ENCODE peak calls at places on chromosomes 1 and 21, in five cellular contexts. A is effector memory CD8-positive, alpha-beta T cell; Q is Kasumi-1; E is activated naive CD8-positive, alpha-beta T cell treated with anti-CD3 and anti-CD28 coated beads for 36 hours; S is HFF-Myc. K is an unnamed sample.

GRCh38 chr1:61825398-61825797 is 83.1 kb downstream of the PATJ start:
- DNase-seq in A (no peak), E (no peak), S (no peak), Q (no peak), K (no peak)

GRCh38 chr1:37482004-37482785 is 7.8 kb downstream of the ZC3H12A start:
- DNase-seq in E (no peak), Q (no peak), A (no peak), S (no peak), K (no peak)

GRCh38 chr1:42777860-42778259 is 6.9 kb upstream of the TMEM269 start:
- DNase-seq in E (peak; percentile 25), Q (peak; percentile 72), A (no peak), S (no peak), K (peak; percentile 49)

GRCh38 chr1:208820600-208821232 is 576.5 kb upstream of the PLXNA2 start:
- DNase-seq in Q (no peak), S (no peak), A (no peak), E (no peak), K (no peak)

GRCh38 chr1:9551984-9552383 is 12.7 kb downstream of the SLC25A33 start:
- DNase-seq in Q (no peak), A (no peak), E (no peak), S (no peak), K (no peak)

GRCh38 chr1:40036574-40036973 is 4.0 kb upstream of the CAP1 start:
- DNase-seq in A (no peak), Q (peak; percentile 81), E (no peak), S (peak; percentile 27), K (peak; percentile 86)

GRCh38 chr1:77975386-77975785 is 3.5 kb downstream of the FUBP1 start:
- DNase-seq in Q (no peak), A (no peak), S (no peak), E (no peak), K (no peak)

GRCh38 chr1:30320581-30320890 is 402.8 kb downstream of the MATN1 start:
- DNase-seq in Q (no peak), S (no peak), E (no peak), A (no peak), K (no peak)

GRCh38 chr21:34307991-34308532 is 55.7 kb upstream of the KCNE2 start:
- DNase-seq in E (no peak), S (no peak), Q (no peak), A (no peak), K (no peak)

GRCh38 chr1:162389971-162390370 is 8.4 kb downstream of the C1orf226 start:
- DNase-seq in E (no peak), Q (no peak), S (no peak), A (no peak), K (no peak)

GRCh38 chr1:231931846-231932454 is 305.4 kb downstream of the DISC1 start:
- DNase-seq in A (peak; percentile 14), S (no peak), Q (peak; percentile 46), E (peak; percentile 26), K (no peak)

GRCh38 chr1:15950763-15951295 is 25.1 kb downstream of the ZBTB17 start:
- DNase-seq in E (peak; percentile 89), Q (no peak), A (no peak), S (no peak), K (peak; percentile 88)

GRCh38 chr1:52460686-52461085 is 56.3 kb downstream of the PRPF38A start:
- DNase-seq in E (no peak), A (no peak), S (no peak), Q (no peak), K (no peak)

GRCh38 chr1:225763815-225764548 is 13.6 kb upstream of the SRP9 start:
- DNase-seq in E (no peak), S (no peak), A (no peak), Q (no peak), K (peak; percentile 93)

GRCh38 chr1:30645807-30646206 is 77.6 kb downstream of the MATN1 start:
- DNase-seq in E (no peak), S (no peak), A (no peak), Q (no peak), K (no peak)

GRCh38 chr1:29236993-29237905 is 927 bp downstream of the PTPRU start:
- DNase-seq in A (no peak), E (peak; percentile 15), Q (no peak), S (no peak), K (peak; percentile 71)

GRCh38 chr1:26156285-26157038 is 2.4 kb upstream of the FAM110D start:
- DNase-seq in E (no peak), S (no peak), A (no peak), Q (peak; percentile 14), K (peak; percentile 66)

GRCh38 chr21:16821588-16821987 is 691.3 kb upstream of the CXADR start:
- DNase-seq in A (no peak), S (no peak), E (no peak), Q (no peak), K (no peak)

GRCh38 chr1:193539731-193540459 is 353.5 kb upstream of the B3GALT2 start:
- DNase-seq in E (peak; percentile 2), S (no peak), A (no peak), Q (no peak), K (no peak)

GRCh38 chr1:186082235-186082937 is 292.7 kb downstream of the TPR start:
- DNase-seq in Q (peak; percentile 96), A (no peak), S (peak; percentile 24), E (peak; percentile 18), K (peak; percentile 85)

GRCh38 chr1:205505076-205505729 is 734 bp downstream of the CDK18 start:
- DNase-seq in E (no peak), Q (no peak), S (no peak), A (no peak), K (peak; percentile 44)

GRCh38 chr1:83791821-83792437 is 207.0 kb downstream of the TTLL7 start:
- DNase-seq in Q (no peak), E (no peak), A (no peak), S (peak; percentile 42), K (no peak)

GRCh38 chr1:191026828-191027227 is 549.2 kb upstream of the BRINP3 start:
- DNase-seq in Q (no peak), S (no peak), E (no peak), A (no peak), K (no peak)

GRCh38 chr1:241465673-241466072 is 53.9 kb downstream of the FH start:
- DNase-seq in E (no peak), S (no peak), A (no peak), Q (no peak), K (no peak)

GRCh38 chr1:46539968-46540367 is 11.5 kb downstream of the KNCN start:
- DNase-seq in S (no peak), A (no peak), Q (no peak), E (no peak), K (no peak)

GRCh38 chr21:20721151-20721550 is 277.1 kb upstream of the NCAM2 start:
- DNase-seq in A (no peak), S (no peak), E (no peak), Q (no peak), K (no peak)

GRCh38 chr1:25692560-25692959 is 76.0 kb downstream of the MAN1C1 start:
- DNase-seq in E (no peak), S (no peak), A (no peak), Q (peak; percentile 14), K (peak; percentile 46)

GRCh38 chr1:226403522-226404034 is 4.3 kb downstream of the PARP1 start:
- DNase-seq in Q (peak; percentile 49), A (no peak), S (no peak), E (no peak), K (peak; percentile 27)

GRCh38 chr1:150954708-150955107 is 19.9 kb downstream of the CERS2 start:
- DNase-seq in Q (no peak), S (no peak), E (no peak), A (no peak), K (no peak)

K was measured in cardiac muscle cell.